ENCODE peak calls at places on chromosomes 3 and 15, in ten cellular contexts. G, Y, S, C, W, P, I, O, R and H are unnamed samples.

GRCh38 chr15:52714968-52715367 is 35.8 kb upstream of the ATOSA start:
- DNase-seq in G (peak), Y (no peak), S (no peak), C (no peak), W (no peak), P (no peak), I (no peak), O (no peak), R (no peak), H (no peak)

GRCh38 chr3:130425484-130425883 is 80.0 kb downstream of the COL6A5 start:
- DNase-seq in G (no peak), Y (no peak), S (no peak), C (no peak), W (no peak), P (no peak), I (no peak), O (no peak), R (no peak), H (no peak)

GRCh38 chr15:88255496-88256171 is 905 bp downstream of the NTRK3 start:
- DNase-seq in G (no peak), Y (peak), S (no peak), C (no peak), W (no peak), P (no peak), I (no peak), O (peak), R (peak), H (no peak)

GRCh38 chr3:3366391-3366790 is 186.9 kb upstream of the CRBN start:
- DNase-seq in G (no peak), Y (no peak), S (no peak), C (no peak), W (no peak), P (no peak), I (no peak), O (no peak), R (no peak), H (no peak)

GRCh38 chr3:29635888-29636287 is 355.0 kb downstream of the RBMS3 start:
- DNase-seq in G (no peak), Y (no peak), S (no peak), C (peak), W (no peak), P (no peak), I (no peak), O (no peak), R (no peak), H (no peak)

GRCh38 chr15:70424937-70425411 is 327.3 kb upstream of the TLE3 start:
- DNase-seq in G (peak), Y (no peak), S (no peak), C (no peak), W (no peak), P (no peak), I (no peak), O (no peak), R (no peak), H (no peak)

GRCh38 chr3:27360113-27361078 is 8.8 kb downstream of the NEK10 start:
- DNase-seq in G (no peak), Y (peak), S (no peak), C (peak), W (no peak), P (peak), I (peak), O (no peak), R (peak), H (no peak)

GRCh38 chr3:87873136-87873535 is 185.7 kb downstream of the CGGBP1 start:
- DNase-seq in G (peak), Y (no peak), S (no peak), C (no peak), W (no peak), P (no peak), I (no peak), O (no peak), R (no peak), H (no peak)

DNA sequence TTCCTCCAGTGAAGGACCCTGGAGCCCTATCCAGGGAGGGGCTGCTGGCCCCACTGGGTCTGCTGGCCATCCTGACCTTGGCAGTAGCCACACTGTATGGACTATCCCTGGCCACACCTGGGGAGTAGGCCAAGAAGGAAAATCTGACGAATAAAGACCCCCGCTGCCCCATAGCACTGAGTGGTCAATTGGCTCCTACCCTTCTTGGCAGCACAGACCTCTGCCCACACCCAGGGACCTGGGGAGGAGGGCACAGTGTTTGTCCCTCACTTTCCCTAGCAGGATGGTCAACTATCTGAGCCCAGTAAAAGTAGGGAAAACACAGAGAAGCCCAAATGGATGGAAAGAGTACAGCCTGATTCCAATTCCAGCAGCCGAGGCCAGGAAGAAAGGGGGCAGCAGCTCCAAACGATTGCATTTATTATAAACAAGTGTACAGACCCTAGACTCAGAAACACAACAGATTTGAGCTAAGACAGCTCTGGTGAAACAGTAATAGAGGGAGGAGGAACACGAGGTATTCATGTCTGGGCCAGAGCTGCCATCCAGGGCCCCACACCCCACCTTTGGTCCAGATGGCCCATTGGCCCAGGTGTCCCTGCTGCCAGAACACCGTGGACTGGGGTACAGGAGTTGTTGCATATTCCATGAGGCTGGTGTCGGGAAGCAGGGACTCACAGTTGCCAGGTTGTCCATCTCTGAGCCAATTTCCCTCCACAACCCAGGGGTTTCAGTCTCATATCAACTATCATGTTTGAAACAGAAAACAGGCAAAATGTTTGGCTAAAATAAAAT is 21.1 kb downstream of the ATRIP start:
- DNase-seq in G (no peak), Y (no peak), S (no peak), C (no peak), W (no peak), P (no peak), I (peak), O (no peak), R (no peak), H (no peak)
- TF ChIP-seq CTCF in G (no peak), Y (no peak), S (no peak), C (no peak), W (no peak), P (no peak), I (no peak), O (no peak), R (no peak), H (no peak)

GRCh38 chr15:92711457-92711831 is 55.9 kb upstream of the FAM174B start:
- DNase-seq in G (no peak), Y (no peak), S (no peak), C (no peak), W (no peak), P (no peak), I (no peak), O (no peak), R (no peak), H (no peak)
- H3K4me3 ChIP-seq in G (no peak), Y (no peak), S (no peak), C (no peak), W (peak), P (no peak), I (no peak), O (no peak), R (no peak), H (no peak)

GRCh38 chr3:196498297-196498696 is 5.3 kb downstream of the RNF168 start:
- DNase-seq in G (no peak), Y (no peak), S (no peak), C (no peak), W (no peak), P (no peak), I (no peak), O (no peak), R (no peak), H (no peak)
- TF ChIP-seq POLR2A in G (no peak), Y (no peak), S (no peak), C (no peak), W (no peak), P (no peak), I (no peak), O (no peak), R (no peak), H (no peak)

GRCh38 chr3:71310595-71311319 is 272.8 kb downstream of the FOXP1 start:
- DNase-seq in G (no peak), Y (no peak), S (no peak), C (peak), W (no peak), P (peak), I (no peak), O (no peak), R (no peak), H (peak)
- TF ChIP-seq CTCF in G (no peak), Y (no peak), S (no peak), C (no peak), W (peak), P (no peak), I (no peak), O (no peak), R (no peak), H (no peak)

GRCh38 chr3:42856544-42856943 is 19.1 kb downstream of the CYP8B1 start:
- DNase-seq in G (no peak), Y (no peak), S (no peak), C (no peak), W (no peak), P (no peak), I (no peak), O (no peak), R (no peak), H (no peak)
- H3K4me3 ChIP-seq in G (no peak), Y (no peak), S (no peak), C (no peak), W (no peak), P (no peak), I (no peak), O (no peak), R (no peak), H (no peak)

GRCh38 chr3:183284570-183284969 is 31.5 kb downstream of the B3GNT5 start:
- DNase-seq in G (no peak), Y (no peak), S (no peak), C (no peak), W (no peak), P (no peak), I (no peak), O (no peak), R (no peak), H (no peak)

GRCh38 chr3:183285318-183285717 is 32.3 kb downstream of the B3GNT5 start:
- DNase-seq in G (no peak), Y (no peak), S (no peak), C (no peak), W (no peak), P (no peak), I (no peak), O (no peak), R (no peak), H (no peak)

GRCh38 chr3:183285828-183286457 is 32.9 kb downstream of the B3GNT5 start:
- DNase-seq in G (peak), Y (peak), S (peak), C (peak), W (no peak), P (peak), I (peak), O (peak), R (peak), H (peak)

GRCh38 chr3:183290216-183290615 is 37.2 kb downstream of the B3GNT5 start:
- DNase-seq in G (no peak), Y (no peak), S (no peak), C (no peak), W (no peak), P (no peak), I (no peak), O (no peak), R (no peak), H (no peak)

DNA sequence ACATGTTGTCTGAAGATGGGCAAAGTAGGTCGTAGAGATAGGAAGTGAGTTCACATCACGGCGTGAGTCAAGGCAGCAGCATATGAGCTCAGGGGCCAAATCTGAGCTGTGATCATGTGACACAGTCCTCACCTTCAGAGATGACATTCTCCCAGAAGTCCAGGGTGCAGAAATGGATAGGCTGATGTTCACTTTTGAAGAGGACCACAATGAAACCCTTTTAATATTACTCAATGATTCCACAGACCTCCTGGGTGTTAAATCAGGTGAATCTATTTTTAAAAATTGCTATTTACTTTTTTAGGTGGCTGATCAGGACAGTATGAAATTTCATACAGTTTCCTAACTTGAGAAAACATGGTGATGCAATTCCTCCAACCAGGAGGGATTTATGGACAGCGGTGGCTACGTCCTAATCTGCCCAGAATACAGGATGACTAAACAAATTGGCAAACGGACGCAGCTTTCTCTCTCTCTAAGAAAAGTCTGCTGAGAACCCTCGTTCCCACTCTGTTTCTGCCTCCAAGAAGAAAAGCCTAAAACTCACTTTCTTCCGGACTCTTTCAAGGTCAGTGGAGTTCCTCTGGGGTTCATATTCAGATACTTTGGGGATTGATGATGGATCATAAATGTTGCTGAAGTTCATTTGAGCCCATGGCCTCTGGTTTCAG is 34.4 kb downstream of the B3GNT5 start:
- DNase-seq in G (peak), Y (no peak), S (no peak), C (no peak), W (no peak), P (no peak), I (no peak), O (peak), R (peak), H (no peak)
- TF ChIP-seq POLR2A in G (no peak), Y (no peak), S (no peak), C (no peak), W (no peak), P (no peak), I (no peak), O (no peak), R (no peak), H (no peak)

DNA sequence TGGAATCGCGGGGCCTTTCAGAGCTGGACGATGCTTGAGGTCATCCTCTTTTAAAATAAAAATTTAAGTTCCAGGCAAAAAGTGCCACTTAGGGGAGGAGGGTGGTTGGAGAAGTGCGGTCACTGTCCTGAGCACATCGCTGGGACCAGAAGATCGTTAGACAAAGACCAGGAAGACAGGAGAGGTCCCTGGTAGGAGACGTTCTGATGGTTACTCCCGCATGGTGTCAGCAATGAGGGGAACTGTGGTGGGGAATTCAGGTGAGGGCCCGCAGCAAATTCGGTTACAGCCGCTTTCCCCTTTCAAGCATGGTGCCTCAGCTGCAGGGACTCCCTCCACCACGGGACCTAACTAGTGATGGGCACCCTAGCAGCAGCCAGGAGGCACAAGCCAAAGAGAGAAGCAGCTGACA is 1.0 kb upstream of the ISY1 start:
- DNase-seq in G (peak), Y (peak), S (no peak), C (peak), W (no peak), P (no peak), I (peak), O (no peak), R (no peak), H (no peak)
- TF ChIP-seq CTCF in G (no peak), Y (no peak), S (no peak), C (no peak), W (peak), P (no peak), I (no peak), O (no peak), R (no peak), H (no peak)

DNA sequence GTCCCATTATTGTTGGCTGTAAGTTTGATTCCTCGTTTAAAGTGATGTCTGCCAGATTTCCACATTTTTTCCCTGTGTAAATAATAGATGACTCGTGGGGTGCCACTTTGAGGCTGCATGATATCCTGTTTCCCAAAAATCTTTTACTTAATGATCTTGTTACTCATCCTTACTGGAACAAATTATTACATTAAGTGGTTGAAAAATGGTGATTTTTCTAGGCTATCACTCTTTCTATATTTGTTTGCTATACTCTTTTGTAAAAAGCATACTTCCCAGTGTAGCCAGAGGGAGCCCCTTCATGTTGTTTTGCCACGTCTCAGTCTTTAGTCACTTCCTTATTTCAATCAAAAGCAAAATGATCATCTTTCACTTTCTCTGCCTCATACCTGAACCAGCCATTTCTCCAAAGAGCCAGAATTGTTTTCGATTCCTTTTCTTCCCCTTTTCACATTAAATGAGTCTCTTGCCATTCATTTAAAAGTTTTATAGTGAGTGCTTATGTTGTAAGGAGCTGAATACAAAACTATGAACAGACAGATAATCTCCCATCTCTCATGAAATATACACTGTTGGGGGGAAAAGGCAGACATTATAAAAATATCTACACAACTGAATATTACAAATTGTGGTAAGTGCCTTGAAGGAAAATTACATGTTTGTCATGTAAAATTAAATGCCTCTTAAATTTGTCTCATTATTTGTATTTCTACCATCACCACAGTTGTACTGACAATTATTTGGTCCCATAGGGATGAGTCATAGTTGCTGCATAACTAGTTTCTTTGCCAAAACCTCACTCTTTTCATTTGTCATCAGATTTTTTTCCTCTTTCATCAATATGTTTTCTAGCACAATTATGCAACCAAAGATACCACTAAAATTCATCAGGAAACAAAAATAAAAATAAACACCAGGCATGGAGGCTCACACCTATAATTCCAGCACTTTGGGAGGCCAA is 41.5 kb downstream of the ADGRG7 start:
- DNase-seq in G (peak), Y (no peak), S (no peak), C (no peak), W (no peak), P (no peak), I (no peak), O (no peak), R (peak), H (peak)
- H3K4me3 ChIP-seq in G (no peak), Y (no peak), S (no peak), C (no peak), W (no peak), P (no peak), I (no peak), O (no peak), R (peak), H (no peak)